ENCODE peak calls at places on chromosomes 13 and 19, in five cellular contexts. One of them, this sample, is unnamed.

GRCh38 chr13:108948269-108948671 is 318.9 kb downstream of the MYO16 start:
- DNase-seq in neuronal stem cell: no peak
- DNase-seq in CD8-positive, alpha-beta memory T cell: no peak
- DNase-seq in dorsolateral prefrontal cortex: no peak
- DNase-seq in tibial nerve: no peak
- DNase-seq in this sample: no peak

GRCh38 chr13:99003851-99004471 is 26.1 kb upstream of the DOCK9 start:
- DNase-seq in neuronal stem cell: no peak
- DNase-seq in CD8-positive, alpha-beta memory T cell: no peak
- DNase-seq in dorsolateral prefrontal cortex: no peak
- DNase-seq in tibial nerve: no peak
- DNase-seq in this sample: no peak

GRCh38 chr19:15115080-15115479 is 7.9 kb downstream of the SYDE1 start:
- DNase-seq in neuronal stem cell: no peak
- DNase-seq in CD8-positive, alpha-beta memory T cell: no peak
- DNase-seq in dorsolateral prefrontal cortex: no peak
- DNase-seq in tibial nerve: peak
- DNase-seq in this sample: no peak

GRCh38 chr13:20814224-20814910 is 40.6 kb upstream of the EEF1AKMT1 start:
- DNase-seq in neuronal stem cell: no peak
- DNase-seq in CD8-positive, alpha-beta memory T cell: no peak
- DNase-seq in dorsolateral prefrontal cortex: no peak
- DNase-seq in tibial nerve: peak
- DNase-seq in this sample: no peak

GRCh38 chr13:30450066-30450465 is 15.7 kb downstream of the HMGB1 start:
- DNase-seq in neuronal stem cell: no peak
- DNase-seq in CD8-positive, alpha-beta memory T cell: no peak
- DNase-seq in dorsolateral prefrontal cortex: no peak
- DNase-seq in tibial nerve: no peak
- DNase-seq in this sample: no peak

GRCh38 chr19:58196911-58197616 is 14.2 kb downstream of the ZNF274 start:
- DNase-seq in neuronal stem cell: no peak
- DNase-seq in CD8-positive, alpha-beta memory T cell: no peak
- DNase-seq in dorsolateral prefrontal cortex: no peak
- DNase-seq in tibial nerve: no peak
- DNase-seq in this sample: no peak

GRCh38 chr13:26401578-26402021 is 147.7 kb downstream of the CDK8 start:
- DNase-seq in neuronal stem cell: no peak
- DNase-seq in CD8-positive, alpha-beta memory T cell: no peak
- DNase-seq in dorsolateral prefrontal cortex: no peak
- DNase-seq in tibial nerve: no peak
- DNase-seq in this sample: no peak

GRCh38 chr19:10620786-10621185 is 4.6 kb upstream of the SLC44A2 start:
- DNase-seq in neuronal stem cell: no peak
- DNase-seq in CD8-positive, alpha-beta memory T cell: no peak
- DNase-seq in dorsolateral prefrontal cortex: no peak
- DNase-seq in tibial nerve: no peak
- DNase-seq in this sample: no peak

GRCh38 chr13:113937073-113937472 is 36.8 kb downstream of the C13orf46 start:
- DNase-seq in neuronal stem cell: no peak
- DNase-seq in CD8-positive, alpha-beta memory T cell: no peak
- DNase-seq in dorsolateral prefrontal cortex: no peak
- DNase-seq in tibial nerve: no peak
- DNase-seq in this sample: no peak

GRCh38 chr13:30037766-30038165 is 187.3 kb upstream of the UBL3 start:
- DNase-seq in neuronal stem cell: no peak
- DNase-seq in CD8-positive, alpha-beta memory T cell: no peak
- DNase-seq in dorsolateral prefrontal cortex: no peak
- DNase-seq in tibial nerve: no peak
- DNase-seq in this sample: no peak

GRCh38 chr19:48123907-48124675 is 13.5 kb upstream of the PLA2G4C start:
- DNase-seq in neuronal stem cell: peak
- DNase-seq in CD8-positive, alpha-beta memory T cell: no peak
- DNase-seq in dorsolateral prefrontal cortex: no peak
- DNase-seq in tibial nerve: no peak
- DNase-seq in this sample: peak

GRCh38 chr13:30884543-30884942 is 21.5 kb upstream of the MEDAG start:
- DNase-seq in neuronal stem cell: no peak
- DNase-seq in CD8-positive, alpha-beta memory T cell: no peak
- DNase-seq in dorsolateral prefrontal cortex: no peak
- DNase-seq in tibial nerve: no peak
- DNase-seq in this sample: no peak

GRCh38 chr13:30395192-30396158 is 26.8 kb upstream of the UBE2L5 start:
- DNase-seq in neuronal stem cell: peak
- DNase-seq in CD8-positive, alpha-beta memory T cell: peak
- DNase-seq in dorsolateral prefrontal cortex: peak
- DNase-seq in tibial nerve: peak
- DNase-seq in this sample: peak

GRCh38 chr19:604355-604754 is 14.7 kb downstream of the HCN2 start:
- DNase-seq in neuronal stem cell: no peak
- DNase-seq in CD8-positive, alpha-beta memory T cell: peak
- DNase-seq in dorsolateral prefrontal cortex: no peak
- DNase-seq in tibial nerve: no peak
- DNase-seq in this sample: no peak

GRCh38 chr13:40445557-40445990 is 220.9 kb downstream of the FOXO1 start:
- DNase-seq in neuronal stem cell: no peak
- DNase-seq in CD8-positive, alpha-beta memory T cell: no peak
- DNase-seq in dorsolateral prefrontal cortex: no peak
- DNase-seq in tibial nerve: no peak
- DNase-seq in this sample: no peak

GRCh38 chr13:114065141-114065925 is 67.1 kb downstream of the RASA3 start:
- DNase-seq in neuronal stem cell: no peak
- DNase-seq in CD8-positive, alpha-beta memory T cell: peak
- DNase-seq in dorsolateral prefrontal cortex: peak
- DNase-seq in tibial nerve: peak
- DNase-seq in this sample: peak

GRCh38 chr13:21022056-21022693 is 39.2 kb downstream of the LATS2 start:
- DNase-seq in neuronal stem cell: no peak
- DNase-seq in CD8-positive, alpha-beta memory T cell: no peak
- DNase-seq in dorsolateral prefrontal cortex: no peak
- DNase-seq in tibial nerve: no peak
- DNase-seq in this sample: no peak

GRCh38 chr19:21117041-21117907 is 24.6 kb upstream of the ZNF431 start:
- DNase-seq in neuronal stem cell: no peak
- DNase-seq in CD8-positive, alpha-beta memory T cell: no peak
- DNase-seq in dorsolateral prefrontal cortex: no peak
- DNase-seq in tibial nerve: no peak
- DNase-seq in this sample: no peak

GRCh38 chr19:45016388-45017314 is 15.4 kb downstream of the RELB start:
- DNase-seq in neuronal stem cell: peak
- DNase-seq in CD8-positive, alpha-beta memory T cell: peak
- DNase-seq in dorsolateral prefrontal cortex: peak
- DNase-seq in tibial nerve: peak
- DNase-seq in this sample: no peak

GRCh38 chr13:43303040-43303729 is 279.8 kb downstream of the DNAJC15 start:
- DNase-seq in neuronal stem cell: peak
- DNase-seq in CD8-positive, alpha-beta memory T cell: no peak
- DNase-seq in dorsolateral prefrontal cortex: peak
- DNase-seq in tibial nerve: no peak
- DNase-seq in this sample: peak

GRCh38 chr19:10420444-10421239 is at the start of gene PDE4A:
- DNase-seq in neuronal stem cell: no peak
- DNase-seq in CD8-positive, alpha-beta memory T cell: peak
- DNase-seq in dorsolateral prefrontal cortex: no peak
- DNase-seq in tibial nerve: no peak
- DNase-seq in this sample: no peak

GRCh38 chr13:28574617-28575142 is 79.8 kb upstream of the FLT1 start:
- DNase-seq in neuronal stem cell: no peak
- DNase-seq in CD8-positive, alpha-beta memory T cell: no peak
- DNase-seq in dorsolateral prefrontal cortex: no peak
- DNase-seq in tibial nerve: no peak
- DNase-seq in this sample: no peak

GRCh38 chr19:6801397-6802086 is 29.0 kb downstream of the VAV1 start:
- DNase-seq in neuronal stem cell: no peak
- DNase-seq in CD8-positive, alpha-beta memory T cell: peak
- DNase-seq in dorsolateral prefrontal cortex: peak
- DNase-seq in tibial nerve: no peak
- DNase-seq in this sample: peak

DNA sequence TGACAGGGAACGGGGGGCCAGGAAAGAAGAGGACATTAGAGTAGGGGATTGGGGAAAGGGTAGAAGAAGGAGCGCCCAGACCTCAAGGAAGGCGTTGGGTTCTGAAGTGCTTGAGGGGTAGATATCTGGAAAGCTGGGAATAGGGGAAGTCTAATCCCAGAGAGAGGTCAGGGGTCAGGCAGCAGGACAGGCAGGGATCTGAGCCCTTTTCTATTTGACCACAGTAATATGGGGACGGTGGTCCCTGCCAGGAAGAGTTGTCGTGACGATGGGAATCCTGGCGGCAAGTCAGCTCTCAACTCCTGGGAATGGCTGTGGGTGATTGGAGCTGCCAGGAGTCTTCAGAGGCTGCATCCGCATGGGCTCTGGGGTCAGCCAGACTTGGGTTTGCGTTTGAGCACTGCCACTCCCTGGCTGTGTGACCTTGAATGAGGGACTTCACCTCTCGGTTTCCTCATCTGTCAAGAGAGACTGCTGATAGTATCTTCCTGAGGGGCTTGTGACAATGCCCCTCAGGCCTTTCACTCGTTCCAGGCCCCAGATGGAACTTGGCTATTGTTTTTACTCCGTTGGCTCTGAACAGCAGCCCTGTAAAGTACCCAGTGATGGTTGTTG is 1.3 kb downstream of the AP2A1 start:
- DNase-seq in neuronal stem cell: no peak
- DNase-seq in CD8-positive, alpha-beta memory T cell: no peak
- DNase-seq in dorsolateral prefrontal cortex: no peak
- DNase-seq in tibial nerve: no peak
- DNase-seq in this sample: no peak
- H3K27ac ChIP-seq in neuronal stem cell: no peak
- H3K27ac ChIP-seq in CD8-positive, alpha-beta memory T cell: peak
- H3K27ac ChIP-seq in dorsolateral prefrontal cortex: no peak
- H3K27ac ChIP-seq in tibial nerve: peak
- H3K27ac ChIP-seq in this sample: no peak

GRCh38 chr13:34153428-34154180 is 335.7 kb downstream of the RFC3 start:
- DNase-seq in neuronal stem cell: no peak
- DNase-seq in CD8-positive, alpha-beta memory T cell: no peak
- DNase-seq in dorsolateral prefrontal cortex: no peak
- DNase-seq in tibial nerve: no peak
- DNase-seq in this sample: no peak

GRCh38 chr13:34155931-34156607 is 338.1 kb downstream of the RFC3 start:
- DNase-seq in neuronal stem cell: no peak
- DNase-seq in CD8-positive, alpha-beta memory T cell: no peak
- DNase-seq in dorsolateral prefrontal cortex: no peak
- DNase-seq in tibial nerve: no peak
- DNase-seq in this sample: no peak

GRCh38 chr13:34152996-34153395 is 335.0 kb downstream of the RFC3 start:
- DNase-seq in neuronal stem cell: no peak
- DNase-seq in CD8-positive, alpha-beta memory T cell: no peak
- DNase-seq in dorsolateral prefrontal cortex: no peak
- DNase-seq in tibial nerve: no peak
- DNase-seq in this sample: no peak

GRCh38 chr13:34159946-34160345 is 342.0 kb downstream of the RFC3 start:
- DNase-seq in neuronal stem cell: no peak
- DNase-seq in CD8-positive, alpha-beta memory T cell: no peak
- DNase-seq in dorsolateral prefrontal cortex: no peak
- DNase-seq in tibial nerve: no peak
- DNase-seq in this sample: no peak

GRCh38 chr13:34156841-34157365 is 339.0 kb downstream of the RFC3 start:
- DNase-seq in neuronal stem cell: no peak
- DNase-seq in CD8-positive, alpha-beta memory T cell: no peak
- DNase-seq in dorsolateral prefrontal cortex: peak
- DNase-seq in tibial nerve: peak
- DNase-seq in this sample: peak
- H3K27ac ChIP-seq in neuronal stem cell: no peak
- H3K27ac ChIP-seq in CD8-positive, alpha-beta memory T cell: no peak
- H3K27ac ChIP-seq in dorsolateral prefrontal cortex: no peak
- H3K27ac ChIP-seq in tibial nerve: no peak
- H3K27ac ChIP-seq in this sample: no peak

DNA sequence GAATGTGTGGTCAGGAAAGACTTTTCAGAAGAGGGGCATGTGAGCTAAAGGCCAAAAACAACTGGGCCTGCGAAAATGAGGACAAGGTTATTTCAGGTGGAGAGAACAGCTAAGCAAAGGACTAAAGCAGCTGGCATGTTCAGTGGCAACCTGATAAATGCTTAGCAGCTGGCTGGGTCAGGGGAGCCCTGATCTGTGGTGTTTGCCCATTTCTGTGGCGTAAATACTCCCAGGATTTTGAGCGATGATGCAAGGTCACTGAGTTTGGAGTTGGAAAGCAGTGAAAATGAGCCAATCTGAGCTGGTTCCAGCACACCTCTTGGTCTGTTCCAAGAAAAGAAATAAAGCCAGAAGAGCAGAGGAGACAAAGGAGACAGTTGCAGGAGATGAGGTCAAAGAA is 704.3 kb downstream of the UQCRFS1 start:
- DNase-seq in neuronal stem cell: no peak
- DNase-seq in CD8-positive, alpha-beta memory T cell: no peak
- DNase-seq in dorsolateral prefrontal cortex: no peak
- DNase-seq in tibial nerve: no peak
- DNase-seq in this sample: no peak
- H3K27ac ChIP-seq in neuronal stem cell: no peak
- H3K27ac ChIP-seq in CD8-positive, alpha-beta memory T cell: no peak
- H3K27ac ChIP-seq in dorsolateral prefrontal cortex: no peak
- H3K27ac ChIP-seq in tibial nerve: no peak
- H3K27ac ChIP-seq in this sample: no peak

GRCh38 chr19:19140476-19140875 is 2.2 kb upstream of the TMEM161A start:
- DNase-seq in neuronal stem cell: no peak
- DNase-seq in CD8-positive, alpha-beta memory T cell: no peak
- DNase-seq in dorsolateral prefrontal cortex: no peak
- DNase-seq in tibial nerve: no peak
- DNase-seq in this sample: no peak

GRCh38 chr19:19134687-19135158 is 3.6 kb downstream of the TMEM161A start:
- DNase-seq in neuronal stem cell: no peak
- DNase-seq in CD8-positive, alpha-beta memory T cell: no peak
- DNase-seq in dorsolateral prefrontal cortex: no peak
- DNase-seq in tibial nerve: no peak
- DNase-seq in this sample: no peak

GRCh38 chr19:19139876-19140229 is 1.6 kb upstream of the TMEM161A start:
- DNase-seq in neuronal stem cell: no peak
- DNase-seq in CD8-positive, alpha-beta memory T cell: no peak
- DNase-seq in dorsolateral prefrontal cortex: no peak
- DNase-seq in tibial nerve: no peak
- DNase-seq in this sample: no peak

GRCh38 chr19:19138110-19138981 is at the start of gene TMEM161A:
- DNase-seq in neuronal stem cell: peak
- DNase-seq in CD8-positive, alpha-beta memory T cell: peak
- DNase-seq in dorsolateral prefrontal cortex: peak
- DNase-seq in tibial nerve: peak
- DNase-seq in this sample: peak

DNA sequence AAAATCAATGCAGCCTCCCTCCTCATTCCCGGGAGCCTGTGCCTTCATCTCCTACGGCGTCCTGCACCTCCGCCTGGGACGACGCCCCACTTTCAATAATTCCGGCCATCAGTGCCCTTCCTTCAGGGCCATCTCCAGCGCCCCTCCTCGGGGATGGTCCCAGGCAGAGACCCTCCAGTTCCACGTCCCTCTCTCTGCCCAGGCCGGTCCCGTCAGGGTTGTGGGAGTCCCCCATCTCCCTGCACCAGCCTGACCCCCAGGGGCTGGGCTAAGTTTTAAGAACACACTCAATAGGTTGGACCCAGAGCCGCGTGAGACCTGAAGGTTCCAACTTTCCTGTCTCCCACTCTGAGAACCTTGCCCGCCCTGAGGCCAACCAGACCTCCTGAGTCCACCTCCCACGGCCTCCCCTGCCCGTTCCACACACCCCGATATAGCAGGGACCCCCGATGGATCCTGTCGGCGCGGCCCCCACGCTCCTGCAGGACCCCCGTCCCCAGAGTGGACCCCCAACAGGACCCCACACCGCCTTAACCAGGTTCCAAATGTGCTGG is 645 bp downstream of the TMEM161A start:
- DNase-seq in neuronal stem cell: no peak
- DNase-seq in CD8-positive, alpha-beta memory T cell: no peak
- DNase-seq in dorsolateral prefrontal cortex: no peak
- DNase-seq in tibial nerve: no peak
- DNase-seq in this sample: no peak
- H3K27ac ChIP-seq in neuronal stem cell: no peak
- H3K27ac ChIP-seq in CD8-positive, alpha-beta memory T cell: peak
- H3K27ac ChIP-seq in dorsolateral prefrontal cortex: no peak
- H3K27ac ChIP-seq in tibial nerve: peak
- H3K27ac ChIP-seq in this sample: no peak

This sample was measured in caudate nucleus.